ENCODE peak calls at places on chromosomes 7 and 10, in nine cellular contexts. U is endothelial cell; C is RWPE1; G is cardiac fibroblast; Z is activated CD8-positive, alpha-beta T cell treated with anti-CD3 and anti-CD28 coated beads for 36 hours; T is NCI-H526; D is vagina; O is activated CD4-positive, alpha-beta T cell treated with anti-CD3 and anti-CD28 coated beads, Interleukin-2, amount 50 U/mL, for 4 hours; L is stimulated activated CD4-positive, alpha-beta T cell treated with anti-CD3 and anti-CD28 coated beads, TNF-alpha, amount 100 ng/mL, for 24 hours. B is an unnamed sample.

GRCh38 chr7:1415389-1415990 is 43.8 kb downstream of the MICALL2 start:
- DNase-seq in L (no peak), T (no peak), Z (no peak), G (no peak), C (no peak), O (no peak), U (no peak), D (no peak), B (no peak)

GRCh38 chr7:19969859-19970493 is 196.6 kb upstream of the TMEM196 start:
- DNase-seq in O (no peak), T (no peak), C (peak), L (no peak), U (no peak), Z (no peak), G (peak), D (no peak), B (no peak)

GRCh38 chr10:97016728-97017473 is 168.9 kb downstream of the SLIT1 start:
- DNase-seq in U (no peak), O (no peak), T (no peak), G (no peak), L (no peak), Z (peak), D (no peak), C (no peak), B (no peak)

GRCh38 chr10:130959752-130960195 is 351.7 kb downstream of the TCERG1L start:
- DNase-seq in G (no peak), U (no peak), C (no peak), D (peak), L (no peak), Z (no peak), T (no peak), O (no peak), B (no peak)

GRCh38 chr10:15748137-15748536 is 28.4 kb upstream of the ITGA8 start:
- DNase-seq in L (no peak), G (no peak), C (no peak), O (no peak), D (no peak), Z (no peak), U (no peak), T (peak), B (no peak)

GRCh38 chr7:22726345-22726848 is 603 bp upstream of the IL6 start:
- DNase-seq in C (peak), U (peak), Z (peak), O (peak), G (peak), L (peak), T (peak), D (no peak), B (no peak)

GRCh38 chr7:80725181-80725611 is 86.8 kb downstream of the CD36 start:
- DNase-seq in O (no peak), T (no peak), C (no peak), G (no peak), Z (no peak), U (no peak), D (no peak), L (no peak), B (no peak)

GRCh38 chr10:132714096-132714721 is 71.7 kb downstream of the NKX6-2 start:
- DNase-seq in O (no peak), D (no peak), Z (no peak), U (peak), L (no peak), T (no peak), G (no peak), C (no peak), B (no peak)

GRCh38 chr7:44646176-44646920 is 39.9 kb downstream of the OGDH start:
- DNase-seq in C (no peak), U (no peak), L (no peak), D (no peak), Z (no peak), G (no peak), O (no peak), T (peak), B (no peak)

GRCh38 chr7:45235905-45236304 is 78.3 kb downstream of the RAMP3 start:
- DNase-seq in G (no peak), T (no peak), U (no peak), C (no peak), O (no peak), Z (no peak), L (no peak), D (no peak), B (no peak)

GRCh38 chr10:123038782-123039631 is 30.2 kb downstream of the ACADSB start:
- DNase-seq in C (no peak), T (no peak), L (no peak), U (peak), D (no peak), G (no peak), Z (no peak), O (no peak), B (no peak)

GRCh38 chr10:1130995-1131790 is 75.0 kb downstream of the WDR37 start:
- DNase-seq in O (no peak), L (no peak), U (no peak), D (peak), Z (no peak), T (no peak), G (no peak), C (no peak), B (no peak)

GRCh38 chr7:74290999-74291441 is 1.8 kb downstream of the CLIP2 start:
- DNase-seq in C (no peak), O (no peak), L (no peak), G (no peak), D (no peak), T (peak), Z (no peak), U (no peak), B (no peak)

GRCh38 chr10:48430402-48430993 is 124.0 kb downstream of the MAPK8 start:
- DNase-seq in L (no peak), U (no peak), C (no peak), Z (no peak), T (no peak), G (no peak), D (no peak), O (no peak), B (no peak)

GRCh38 chr10:93703066-93703465 is 674 bp upstream of the FRA10AC1 start:
- DNase-seq in C (no peak), D (no peak), O (no peak), T (peak), L (no peak), U (no peak), G (peak), Z (no peak), B (no peak)

GRCh38 chr10:60704480-60704879 is 73.8 kb upstream of the CDK1 start:
- DNase-seq in U (no peak), G (peak), L (no peak), O (no peak), T (peak), C (no peak), Z (no peak), D (no peak), B (no peak)

GRCh38 chr10:5896208-5896607 is 6.2 kb downstream of the FBH1 start:
- DNase-seq in O (no peak), T (no peak), C (no peak), G (no peak), Z (no peak), U (no peak), L (no peak), D (no peak), B (no peak)

GRCh38 chr7:74029991-74030415 is 2.0 kb downstream of the ELN start:
- DNase-seq in L (no peak), T (no peak), D (no peak), C (no peak), O (no peak), G (no peak), Z (no peak), U (no peak), B (no peak)

GRCh38 chr7:128893251-128894100 is 17.0 kb downstream of the KCP start:
- DNase-seq in O (no peak), Z (no peak), U (no peak), L (no peak), T (no peak), D (no peak), C (peak), G (no peak), B (no peak)

GRCh38 chr7:139936760-139937310 is 107.8 kb downstream of the TBXAS1 start:
- DNase-seq in L (no peak), G (peak), Z (peak), U (no peak), T (no peak), C (no peak), O (no peak), D (no peak), B (no peak)

GRCh38 chr7:138889566-138889965 is 91.6 kb upstream of the ATP6V0A4 start:
- DNase-seq in U (no peak), T (no peak), Z (no peak), D (no peak), O (no peak), C (no peak), L (no peak), G (peak), B (no peak)

GRCh38 chr10:86645111-86645445 is 9.3 kb upstream of the OPN4 start:
- DNase-seq in G (no peak), O (no peak), D (no peak), Z (no peak), L (no peak), T (no peak), U (no peak), C (no peak), B (no peak)

GRCh38 chr7:120077777-120078176 is 195.2 kb upstream of the KCND2 start:
- DNase-seq in D (no peak), U (no peak), T (no peak), L (no peak), O (no peak), G (no peak), C (no peak), Z (no peak), B (no peak)

GRCh38 chr10:115827650-115828049 is 445.4 kb downstream of the GFRA1 start:
- DNase-seq in L (no peak), O (no peak), D (no peak), U (no peak), C (no peak), Z (no peak), G (no peak), T (no peak), B (no peak)

GRCh38 chr10:47087667-47088066 is 176.4 kb downstream of the PTPN20 start:
- DNase-seq in O (no peak), D (no peak), C (no peak), L (no peak), U (no peak), Z (no peak), G (no peak), T (no peak), B (no peak)

GRCh38 chr10:132712698-132713232 is 73.2 kb downstream of the NKX6-2 start:
- DNase-seq in D (no peak), L (no peak), U (no peak), C (no peak), O (no peak), T (no peak), G (no peak), Z (no peak), B (no peak)

GRCh38 chr10:28250782-28251181 is 52.1 kb downstream of the MPP7 start:
- DNase-seq in T (peak), G (peak), C (peak), U (no peak), L (no peak), D (no peak), O (no peak), Z (no peak), B (no peak)

GRCh38 chr7:1650363-1651030 is 19.6 kb upstream of the ELFN1 start:
- DNase-seq in T (no peak), O (no peak), G (no peak), Z (no peak), D (no peak), C (no peak), L (no peak), U (no peak), B (no peak)

GRCh38 chr7:47259682-47260081 is 322.2 kb downstream of the TNS3 start:
- DNase-seq in C (no peak), T (no peak), U (no peak), L (no peak), O (no peak), Z (no peak), G (no peak), D (no peak), B (no peak)

GRCh38 chr7:151954866-151955820 is 1.1 kb upstream of the GALNTL5 start:
- DNase-seq in C (no peak), Z (no peak), D (no peak), G (peak), L (no peak), U (no peak), O (no peak), T (no peak), B (no peak)

GRCh38 chr7:81846398-81846797 is 76.6 kb upstream of the HGF start:
- DNase-seq in C (no peak), O (no peak), U (no peak), D (no peak), T (no peak), Z (no peak), L (no peak), G (peak), B (no peak)

GRCh38 chr7:45407730-45408406 is 166.3 kb upstream of the ADCY1 start:
- DNase-seq in C (no peak), U (peak), G (no peak), O (no peak), D (no peak), L (no peak), Z (no peak), T (peak), B (no peak)

GRCh38 chr10:44380829-44381600 is 3.9 kb downstream of the CXCL12 start:
- DNase-seq in O (no peak), L (no peak), T (no peak), D (peak), G (no peak), U (no peak), Z (no peak), C (no peak), B (no peak)

GRCh38 chr7:125423444-125424155 is 494.0 kb upstream of the POT1 start:
- DNase-seq in L (no peak), O (no peak), D (no peak), T (no peak), C (peak), Z (no peak), U (no peak), G (peak), B (no peak)

GRCh38 chr7:51017576-51018535 is 235.2 kb upstream of the GRB10 start:
- DNase-seq in O (no peak), C (no peak), Z (no peak), G (no peak), U (no peak), D (no peak), T (no peak), L (no peak), B (no peak)

GRCh38 chr7:23863209-23863798 is 153.3 kb downstream of the STK31 start:
- DNase-seq in D (no peak), O (no peak), C (peak), G (peak), Z (peak), T (peak), U (no peak), L (no peak), B (no peak)

GRCh38 chr10:51023611-51024010 is 50.7 kb upstream of the PRKG1 start:
- DNase-seq in Z (no peak), T (no peak), D (no peak), L (no peak), U (no peak), O (no peak), C (no peak), G (no peak), B (no peak)

GRCh38 chr10:124093076-124093773 is at the start of gene CHST15:
- DNase-seq in D (no peak), G (peak), U (peak), C (peak), T (peak), L (no peak), Z (peak), O (no peak), B (no peak)

GRCh38 chr7:90736968-90737939 is 141.1 kb downstream of the CDK14 start:
- DNase-seq in G (no peak), Z (peak), U (no peak), C (no peak), O (no peak), L (no peak), T (no peak), D (no peak), B (no peak)

B was measured in T-helper 22 cell.